ENCODE peak calls at places on chromosomes 13 and 19, in six cellular contexts. B is HAP-1; W is stimulated activated CD4-positive, alpha-beta T cell treated with anti-CD3 and anti-CD28 coated beads, Interleukin-12 subunit alpha, Interleukin-12 subunit beta, amount 100 ng/mL, for 48 hours; Z is testis; C is astrocyte of the spinal cord; O is OCI-M1. F is an unnamed sample.

GRCh38 chr13:77861716-77862115 is 56.9 kb downstream of the EDNRB start:
- DNase-seq in B (no peak), W (no peak), Z (no peak), C (no peak), O (no peak), F (no peak)

GRCh38 chr19:38183227-38183914 is 40.7 kb downstream of the DPF1 start:
- DNase-seq in B (peak; percentile 49), W (no peak), Z (peak; percentile 71), C (no peak), O (no peak), F (no peak)

GRCh38 chr13:24407844-24408243 is 98.5 kb downstream of the C1QTNF9 start:
- DNase-seq in B (no peak), W (no peak), Z (no peak), C (no peak), O (peak; percentile 0), F (no peak)

GRCh38 chr19:45045671-45046353 is 7.0 kb downstream of the CLASRP start:
- DNase-seq in B (no peak), W (no peak), Z (no peak), C (no peak), O (no peak), F (no peak)

GRCh38 chr13:111322001-111322915 is 1.8 kb downstream of the TEX29 start:
- DNase-seq in B (no peak), W (no peak), Z (no peak), C (no peak), O (peak; percentile 1), F (no peak)

GRCh38 chr19:49861127-49861526 is 6.2 kb downstream of the PNKP start:
- DNase-seq in B (peak; percentile 72), W (no peak), Z (peak; percentile 89), C (no peak), O (no peak), F (no peak)

GRCh38 chr19:44684892-44685847 is 13.8 kb upstream of the CEACAM16 start:
- DNase-seq in B (peak; percentile 83), W (peak; percentile 5), Z (no peak), C (peak; percentile 84), O (peak; percentile 36), F (peak; percentile 84)

GRCh38 chr13:114019367-114019766 is 45.5 kb upstream of the C13orf46 start:
- DNase-seq in B (peak; percentile 60), W (peak; percentile 31), Z (peak; percentile 63), C (no peak), O (peak; percentile 1), F (no peak)

GRCh38 chr19:44808463-44809371 is at the start of gene BCAM:
- DNase-seq in B (peak; percentile 84), W (no peak), Z (peak; percentile 85), C (peak; percentile 51), O (peak; percentile 37), F (no peak)

GRCh38 chr13:60454425-60454824 is 57.4 kb downstream of the TDRD3 start:
- DNase-seq in B (no peak), W (no peak), Z (no peak), C (no peak), O (no peak), F (no peak)

GRCh38 chr13:75876371-75877050 is 240.4 kb downstream of the LMO7 start:
- DNase-seq in B (peak; percentile 67), W (peak; percentile 21), Z (peak; percentile 79), C (peak; percentile 68), O (peak; percentile 88), F (peak; percentile 58)

GRCh38 chr13:50584856-50585580 is 258.5 kb downstream of the DLEU7 start:
- DNase-seq in B (peak; percentile 40), W (no peak), Z (no peak), C (no peak), O (no peak), F (no peak)

GRCh38 chr19:47379398-47379938 is 30.4 kb downstream of the DHX34 start:
- DNase-seq in B (no peak), W (no peak), Z (no peak), C (no peak), O (no peak), F (no peak)

GRCh38 chr13:59531571-59532091 is 632.1 kb downstream of the DIAPH3 start:
- DNase-seq in B (peak; percentile 90), W (no peak), Z (peak; percentile 76), C (peak; percentile 90), O (peak; percentile 91), F (peak; percentile 81)

GRCh38 chr13:104286566-104287290 is 1220.5 kb upstream of the SLC10A2 start:
- DNase-seq in B (no peak), W (no peak), Z (no peak), C (no peak), O (no peak), F (peak; percentile 74)

GRCh38 chr19:5967994-5968430 is 9.9 kb downstream of the RANBP3 start:
- DNase-seq in B (peak; percentile 81), W (no peak), Z (peak; percentile 85), C (peak; percentile 73), O (peak; percentile 80), F (peak; percentile 87)

GRCh38 chr13:113371061-113371460 is 7.1 kb upstream of the GRTP1 start:
- DNase-seq in B (no peak), W (no peak), Z (no peak), C (no peak), O (no peak), F (no peak)

GRCh38 chr13:66972659-66973058 is 257.5 kb downstream of the PCDH9 start:
- DNase-seq in B (no peak), W (no peak), Z (no peak), C (peak; percentile 24), O (no peak), F (peak; percentile 12)

GRCh38 chr19:48524221-48524620 is 12.6 kb upstream of the LMTK3 start:
- DNase-seq in B (no peak), W (no peak), Z (no peak), C (no peak), O (no peak), F (no peak)

GRCh38 chr19:12773571-12773970 is 1.8 kb downstream of the HOOK2 start:
- DNase-seq in B (no peak), W (no peak), Z (no peak), C (no peak), O (peak; percentile 26), F (no peak)

GRCh38 chr19:18733196-18733647 is 49.7 kb downstream of the CRTC1 start:
- DNase-seq in B (no peak), W (no peak), Z (peak; percentile 78), C (peak; percentile 39), O (no peak), F (no peak)

GRCh38 chr19:55641376-55642152 is 762 bp downstream of the ZNF580 start:
- DNase-seq in B (no peak), W (no peak), Z (no peak), C (no peak), O (peak; percentile 75), F (no peak)

GRCh38 chr19:2315818-2316353 is 7.9 kb upstream of the LINGO3 start:
- DNase-seq in B (peak; percentile 68), W (no peak), Z (peak; percentile 79), C (peak; percentile 50), O (peak; percentile 53), F (peak; percentile 29)

GRCh38 chr13:53784331-53784730 is 755.7 kb downstream of the OLFM4 start:
- DNase-seq in B (no peak), W (no peak), Z (no peak), C (no peak), O (no peak), F (no peak)

GRCh38 chr13:31418186-31418585 is 218.4 kb downstream of the B3GLCT start:
- DNase-seq in B (no peak), W (no peak), Z (no peak), C (no peak), O (no peak), F (no peak)

GRCh38 chr19:46979103-46979769 is 40.4 kb upstream of the NPAS1 start:
- DNase-seq in B (no peak), W (no peak), Z (peak; percentile 46), C (no peak), O (no peak), F (no peak)

F was measured in renal cortical epithelial cell.